ENCODE peak calls at places on chromosome 1, in eight cellular contexts. J is posterior vena cava, I is fibroblast of pulmonary artery, L is HCT116, E is aorta, O is stromal cell of bone marrow, G is NCI-H2171 treated with DMSO at 0.1 percent for 48 hours, H is DMS 273 treated with DMSO at 0.1 percent for 48 hours. X is an unnamed sample.

GRCh38 chr1:71295340-71295739 is 214.5 kb upstream of the ZRANB2 start:
- DNase-seq in G (no peak), O (no peak), I (no peak), J (no peak), L (no peak), H (no peak), E (no peak), X (no peak)

GRCh38 chr1:186958520-186958919 is 129.8 kb downstream of the PLA2G4A start:
- DNase-seq in J (no peak), G (no peak), H (no peak), I (peak), L (no peak), O (no peak), E (no peak), X (no peak)

GRCh38 chr1:231242516-231243198 is 1.6 kb downstream of the GNPAT start:
- DNase-seq in O (no peak), L (no peak), H (no peak), E (no peak), G (no peak), I (peak), J (no peak), X (no peak)

GRCh38 chr1:112938188-112938587 is 17.8 kb downstream of the SLC16A1 start:
- DNase-seq in O (no peak), H (no peak), E (no peak), L (no peak), G (no peak), J (no peak), I (peak), X (no peak)

GRCh38 chr1:114081145-114082046 is 72.3 kb downstream of the SYT6 start:
- DNase-seq in I (no peak), O (no peak), E (peak), H (no peak), G (no peak), L (no peak), J (peak), X (no peak)

GRCh38 chr1:15454256-15454655 is 2.3 kb upstream of the CELA2A start:
- DNase-seq in H (no peak), L (no peak), G (no peak), I (peak), O (peak), E (no peak), J (no peak), X (no peak)

GRCh38 chr1:936865-937264 is 13.1 kb downstream of the SAMD11 start:
- DNase-seq in E (no peak), O (no peak), L (no peak), I (no peak), H (no peak), J (no peak), G (no peak), X (no peak)

GRCh38 chr1:116570358-116571214 is at the start of gene CD58:
- DNase-seq in O (peak), G (peak), J (peak), E (peak), L (peak), I (peak), H (peak), X (peak)

GRCh38 chr1:200029035-200029623 is 1.6 kb downstream of the NR5A2 start:
- DNase-seq in H (no peak), L (peak), O (no peak), J (no peak), G (peak), E (peak), I (no peak), X (peak)

GRCh38 chr1:38624341-38625039 is 235.1 kb downstream of the RRAGC start:
- DNase-seq in I (no peak), L (no peak), O (no peak), J (no peak), H (peak), E (no peak), G (no peak), X (peak)

GRCh38 chr1:55813619-55814018 is 598.5 kb upstream of the USP24 start:
- DNase-seq in L (no peak), O (peak), G (no peak), H (no peak), J (no peak), I (peak), E (peak), X (no peak)

GRCh38 chr1:99472893-99473292 is 173.0 kb upstream of the PALMD start:
- DNase-seq in L (no peak), G (no peak), O (no peak), J (no peak), E (no peak), H (no peak), I (no peak), X (no peak)

GRCh38 chr1:25099343-25099951 is 132.9 kb downstream of the SYF2 start:
- DNase-seq in I (no peak), E (peak), H (no peak), J (no peak), G (peak), O (no peak), L (no peak), X (peak)

GRCh38 chr1:64965239-64966157 is 851 bp downstream of the JAK1 start:
- DNase-seq in J (peak), H (peak), I (peak), O (no peak), G (peak), E (peak), L (no peak), X (peak)

GRCh38 chr1:9449106-9449627 is 90.1 kb upstream of the SLC25A33 start:
- DNase-seq in E (peak), L (no peak), G (peak), H (peak), J (no peak), I (peak), O (no peak), X (no peak)

GRCh38 chr1:32881871-32882850 is 4.1 kb upstream of the HPCA start:
- DNase-seq in O (no peak), H (peak), L (no peak), E (no peak), G (peak), I (no peak), J (peak), X (peak)

GRCh38 chr1:7046314-7046713 is 261.1 kb downstream of the CAMTA1 start:
- DNase-seq in I (peak), O (peak), H (no peak), L (no peak), E (no peak), G (peak), J (no peak), X (peak)

X was measured in NCI-H69.